ENCODE peak calls at places on chromosomes 2 and 18, in five cellular contexts. One of them, this sample, is unnamed.

GRCh38 chr2:26670171-26670570 is 22.4 kb upstream of the KCNK3 start:
- DNase-seq in stimulated activated CD8-positive, alpha-beta memory T cell treated with anti-CD3 and anti-CD28 coated beads, Interleukin-7, amount 100 ng/mL, for 4 hours: no peak
- DNase-seq in AG08395: peak
- DNase-seq in Karpas-422: no peak
- DNase-seq in GM03348: peak
- DNase-seq in this sample: no peak

GRCh38 chr2:111139637-111140317 is 19.1 kb downstream of the BCL2L11 start:
- DNase-seq in stimulated activated CD8-positive, alpha-beta memory T cell treated with anti-CD3 and anti-CD28 coated beads, Interleukin-7, amount 100 ng/mL, for 4 hours: no peak
- DNase-seq in GM03348: no peak
- DNase-seq in AG08395: no peak
- DNase-seq in Karpas-422: peak
- DNase-seq in this sample: peak

GRCh38 chr18:75247041-75247551 is 36.5 kb downstream of the TSHZ1 start:
- DNase-seq in AG08395: peak
- DNase-seq in GM03348: peak
- DNase-seq in Karpas-422: no peak
- DNase-seq in stimulated activated CD8-positive, alpha-beta memory T cell treated with anti-CD3 and anti-CD28 coated beads, Interleukin-7, amount 100 ng/mL, for 4 hours: no peak
- DNase-seq in this sample: no peak

GRCh38 chr2:26807788-26808460 is 22.1 kb downstream of the CENPA start:
- DNase-seq in Karpas-422: no peak
- DNase-seq in stimulated activated CD8-positive, alpha-beta memory T cell treated with anti-CD3 and anti-CD28 coated beads, Interleukin-7, amount 100 ng/mL, for 4 hours: no peak
- DNase-seq in GM03348: peak
- DNase-seq in AG08395: peak
- DNase-seq in this sample: no peak

GRCh38 chr18:56748698-56749268 is 97.6 kb downstream of the WDR7 start:
- DNase-seq in Karpas-422: peak
- DNase-seq in AG08395: peak
- DNase-seq in GM03348: peak
- DNase-seq in stimulated activated CD8-positive, alpha-beta memory T cell treated with anti-CD3 and anti-CD28 coated beads, Interleukin-7, amount 100 ng/mL, for 4 hours: no peak
- DNase-seq in this sample: peak

GRCh38 chr2:73112913-73113633 is at the start of gene RAB11FIP5:
- DNase-seq in stimulated activated CD8-positive, alpha-beta memory T cell treated with anti-CD3 and anti-CD28 coated beads, Interleukin-7, amount 100 ng/mL, for 4 hours: peak
- DNase-seq in AG08395: peak
- DNase-seq in GM03348: peak
- DNase-seq in Karpas-422: peak
- DNase-seq in this sample: peak

GRCh38 chr2:75071766-75072165 is 113.3 kb downstream of the POLE4 start:
- DNase-seq in GM03348: no peak
- DNase-seq in AG08395: no peak
- DNase-seq in Karpas-422: no peak
- DNase-seq in stimulated activated CD8-positive, alpha-beta memory T cell treated with anti-CD3 and anti-CD28 coated beads, Interleukin-7, amount 100 ng/mL, for 4 hours: no peak
- DNase-seq in this sample: no peak

GRCh38 chr2:232316382-232317190 is 62.0 kb upstream of the ALPP start:
- DNase-seq in AG08395: no peak
- DNase-seq in stimulated activated CD8-positive, alpha-beta memory T cell treated with anti-CD3 and anti-CD28 coated beads, Interleukin-7, amount 100 ng/mL, for 4 hours: no peak
- DNase-seq in GM03348: no peak
- DNase-seq in Karpas-422: no peak
- DNase-seq in this sample: no peak

GRCh38 chr18:59691996-59692395 is 5.2 kb downstream of the CCBE1 start:
- DNase-seq in stimulated activated CD8-positive, alpha-beta memory T cell treated with anti-CD3 and anti-CD28 coated beads, Interleukin-7, amount 100 ng/mL, for 4 hours: no peak
- DNase-seq in Karpas-422: no peak
- DNase-seq in AG08395: no peak
- DNase-seq in GM03348: no peak
- DNase-seq in this sample: no peak

GRCh38 chr18:10315542-10315941 is 138.9 kb upstream of the APCDD1 start:
- DNase-seq in GM03348: no peak
- DNase-seq in AG08395: no peak
- DNase-seq in stimulated activated CD8-positive, alpha-beta memory T cell treated with anti-CD3 and anti-CD28 coated beads, Interleukin-7, amount 100 ng/mL, for 4 hours: no peak
- DNase-seq in Karpas-422: no peak
- DNase-seq in this sample: no peak

GRCh38 chr2:80086831-80087230 is 217.7 kb downstream of the LRRTM1 start:
- DNase-seq in GM03348: peak
- DNase-seq in AG08395: peak
- DNase-seq in stimulated activated CD8-positive, alpha-beta memory T cell treated with anti-CD3 and anti-CD28 coated beads, Interleukin-7, amount 100 ng/mL, for 4 hours: no peak
- DNase-seq in Karpas-422: no peak
- DNase-seq in this sample: no peak

GRCh38 chr2:62478093-62478580 is 27.9 kb downstream of the TMEM17 start:
- DNase-seq in AG08395: peak
- DNase-seq in Karpas-422: peak
- DNase-seq in GM03348: peak
- DNase-seq in stimulated activated CD8-positive, alpha-beta memory T cell treated with anti-CD3 and anti-CD28 coated beads, Interleukin-7, amount 100 ng/mL, for 4 hours: no peak
- DNase-seq in this sample: peak

GRCh38 chr18:48896875-48897511 is 53.8 kb downstream of the SMAD7 start:
- DNase-seq in stimulated activated CD8-positive, alpha-beta memory T cell treated with anti-CD3 and anti-CD28 coated beads, Interleukin-7, amount 100 ng/mL, for 4 hours: peak
- DNase-seq in GM03348: peak
- DNase-seq in Karpas-422: peak
- DNase-seq in AG08395: no peak
- DNase-seq in this sample: no peak

GRCh38 chr2:73202156-73203054 is at the start of gene NOTO:
- DNase-seq in GM03348: peak
- DNase-seq in Karpas-422: no peak
- DNase-seq in stimulated activated CD8-positive, alpha-beta memory T cell treated with anti-CD3 and anti-CD28 coated beads, Interleukin-7, amount 100 ng/mL, for 4 hours: no peak
- DNase-seq in AG08395: peak
- DNase-seq in this sample: no peak

GRCh38 chr2:218988650-218989049 is 3.7 kb upstream of the FEV start:
- DNase-seq in stimulated activated CD8-positive, alpha-beta memory T cell treated with anti-CD3 and anti-CD28 coated beads, Interleukin-7, amount 100 ng/mL, for 4 hours: no peak
- DNase-seq in AG08395: no peak
- DNase-seq in Karpas-422: no peak
- DNase-seq in GM03348: no peak
- DNase-seq in this sample: no peak

GRCh38 chr2:158060862-158061435 is 40.7 kb upstream of the UPP2 start:
- DNase-seq in Karpas-422: no peak
- DNase-seq in stimulated activated CD8-positive, alpha-beta memory T cell treated with anti-CD3 and anti-CD28 coated beads, Interleukin-7, amount 100 ng/mL, for 4 hours: no peak
- DNase-seq in GM03348: peak
- DNase-seq in AG08395: peak
- DNase-seq in this sample: no peak

GRCh38 chr18:7872569-7872968 is 305.5 kb downstream of the PTPRM start:
- DNase-seq in GM03348: peak
- DNase-seq in AG08395: peak
- DNase-seq in stimulated activated CD8-positive, alpha-beta memory T cell treated with anti-CD3 and anti-CD28 coated beads, Interleukin-7, amount 100 ng/mL, for 4 hours: no peak
- DNase-seq in Karpas-422: no peak
- DNase-seq in this sample: peak